ENCODE peak calls at places on chromosomes 3 and 15, in nine cellular contexts. One of them, this sample, is unnamed.

GRCh38 chr3:12188328-12188648 is 29.6 kb upstream of the TIMP4 start:
- DNase-seq in substantia nigra: no peak
- DNase-seq in astrocyte of the spinal cord: no peak
- DNase-seq in neuronal stem cell: no peak
- DNase-seq in fibroblast of the conjunctiva: no peak
- DNase-seq in DMS79 treated with DMSO at 0.1 percent for 48 hours: no peak
- DNase-seq in hippocampal formation: no peak
- DNase-seq in NCI-H510A treated with DMSO at 0.1 percent for 48 hours: no peak
- DNase-seq in coronary artery: no peak
- DNase-seq in this sample: no peak

GRCh38 chr3:4589475-4590111 is 96.4 kb downstream of the ITPR1 start:
- DNase-seq in astrocyte of the spinal cord: no peak
- DNase-seq in substantia nigra: no peak
- DNase-seq in neuronal stem cell: no peak
- DNase-seq in fibroblast of the conjunctiva: no peak
- DNase-seq in coronary artery: no peak
- DNase-seq in NCI-H510A treated with DMSO at 0.1 percent for 48 hours: no peak
- DNase-seq in DMS79 treated with DMSO at 0.1 percent for 48 hours: no peak
- DNase-seq in hippocampal formation: no peak
- DNase-seq in this sample: no peak

GRCh38 chr15:40338921-40339620 is 1.7 kb downstream of the CCDC9B start:
- DNase-seq in NCI-H510A treated with DMSO at 0.1 percent for 48 hours: no peak
- DNase-seq in substantia nigra: peak; percentile 63
- DNase-seq in astrocyte of the spinal cord: peak; percentile 87
- DNase-seq in DMS79 treated with DMSO at 0.1 percent for 48 hours: no peak
- DNase-seq in neuronal stem cell: no peak
- DNase-seq in coronary artery: peak; percentile 84
- DNase-seq in hippocampal formation: peak; percentile 66
- DNase-seq in fibroblast of the conjunctiva: no peak
- DNase-seq in this sample: no peak

GRCh38 chr3:64343692-64344440 is 118.6 kb upstream of the PRICKLE2 start:
- DNase-seq in neuronal stem cell: no peak
- DNase-seq in substantia nigra: no peak
- DNase-seq in astrocyte of the spinal cord: peak; percentile 65
- DNase-seq in hippocampal formation: no peak
- DNase-seq in DMS79 treated with DMSO at 0.1 percent for 48 hours: no peak
- DNase-seq in fibroblast of the conjunctiva: no peak
- DNase-seq in coronary artery: no peak
- DNase-seq in NCI-H510A treated with DMSO at 0.1 percent for 48 hours: no peak
- DNase-seq in this sample: no peak

GRCh38 chr3:123432832-123433523 is 15.9 kb downstream of the ADCY5 start:
- DNase-seq in astrocyte of the spinal cord: no peak
- DNase-seq in hippocampal formation: no peak
- DNase-seq in NCI-H510A treated with DMSO at 0.1 percent for 48 hours: peak; percentile 42
- DNase-seq in substantia nigra: no peak
- DNase-seq in coronary artery: no peak
- DNase-seq in DMS79 treated with DMSO at 0.1 percent for 48 hours: peak; percentile 52
- DNase-seq in fibroblast of the conjunctiva: no peak
- DNase-seq in neuronal stem cell: no peak
- DNase-seq in this sample: no peak

GRCh38 chr3:160665784-160666526 is 11.0 kb upstream of the ARL14 start:
- DNase-seq in substantia nigra: no peak
- DNase-seq in fibroblast of the conjunctiva: no peak
- DNase-seq in hippocampal formation: no peak
- DNase-seq in coronary artery: no peak
- DNase-seq in NCI-H510A treated with DMSO at 0.1 percent for 48 hours: no peak
- DNase-seq in neuronal stem cell: no peak
- DNase-seq in DMS79 treated with DMSO at 0.1 percent for 48 hours: no peak
- DNase-seq in astrocyte of the spinal cord: peak; percentile 87
- DNase-seq in this sample: no peak

GRCh38 chr3:12224181-12225147 is 64.4 kb upstream of the PPARG start:
- DNase-seq in astrocyte of the spinal cord: peak; percentile 78
- DNase-seq in coronary artery: no peak
- DNase-seq in fibroblast of the conjunctiva: peak; percentile 55
- DNase-seq in hippocampal formation: no peak
- DNase-seq in DMS79 treated with DMSO at 0.1 percent for 48 hours: no peak
- DNase-seq in NCI-H510A treated with DMSO at 0.1 percent for 48 hours: no peak
- DNase-seq in substantia nigra: no peak
- DNase-seq in neuronal stem cell: no peak
- DNase-seq in this sample: peak; percentile 2

GRCh38 chr3:188788621-188789081 is 383.1 kb upstream of the TPRG1 start:
- DNase-seq in NCI-H510A treated with DMSO at 0.1 percent for 48 hours: no peak
- DNase-seq in substantia nigra: no peak
- DNase-seq in hippocampal formation: no peak
- DNase-seq in fibroblast of the conjunctiva: peak; percentile 74
- DNase-seq in neuronal stem cell: no peak
- DNase-seq in coronary artery: no peak
- DNase-seq in astrocyte of the spinal cord: peak; percentile 98
- DNase-seq in DMS79 treated with DMSO at 0.1 percent for 48 hours: no peak
- DNase-seq in this sample: no peak

GRCh38 chr3:55893045-55893664 is 406.0 kb upstream of the WNT5A start:
- DNase-seq in neuronal stem cell: no peak
- DNase-seq in hippocampal formation: no peak
- DNase-seq in astrocyte of the spinal cord: peak; percentile 47
- DNase-seq in coronary artery: no peak
- DNase-seq in DMS79 treated with DMSO at 0.1 percent for 48 hours: no peak
- DNase-seq in substantia nigra: no peak
- DNase-seq in fibroblast of the conjunctiva: no peak
- DNase-seq in NCI-H510A treated with DMSO at 0.1 percent for 48 hours: no peak
- DNase-seq in this sample: no peak

GRCh38 chr15:85584791-85585360 is 204.5 kb downstream of the AKAP13 start:
- DNase-seq in astrocyte of the spinal cord: no peak
- DNase-seq in substantia nigra: no peak
- DNase-seq in fibroblast of the conjunctiva: no peak
- DNase-seq in neuronal stem cell: no peak
- DNase-seq in NCI-H510A treated with DMSO at 0.1 percent for 48 hours: no peak
- DNase-seq in hippocampal formation: no peak
- DNase-seq in coronary artery: no peak
- DNase-seq in DMS79 treated with DMSO at 0.1 percent for 48 hours: no peak
- DNase-seq in this sample: no peak

GRCh38 chr15:45265506-45265905 is 13.5 kb downstream of the SLC28A2 start:
- DNase-seq in fibroblast of the conjunctiva: no peak
- DNase-seq in NCI-H510A treated with DMSO at 0.1 percent for 48 hours: no peak
- DNase-seq in hippocampal formation: no peak
- DNase-seq in astrocyte of the spinal cord: no peak
- DNase-seq in coronary artery: no peak
- DNase-seq in neuronal stem cell: no peak
- DNase-seq in DMS79 treated with DMSO at 0.1 percent for 48 hours: no peak
- DNase-seq in substantia nigra: no peak
- DNase-seq in this sample: no peak

This sample was measured in caudate nucleus.